ENCODE peak calls at places on chromosomes 1 and 21, in seven cellular contexts. One of them, this sample, is unnamed.

GRCh38 chr1:164692420-164692819 is 133.4 kb downstream of the PBX1 start:
- DNase-seq in NCI-H1694 treated with DMSO at 0.1 percent for 48 hours: no peak
- DNase-seq in choroid plexus epithelial cell: no peak
- DNase-seq in GM03348: no peak
- DNase-seq in ELR: no peak
- DNase-seq in activated CD4-positive, alpha-beta T cell treated with anti-CD3 and anti-CD28 coated beads, Interleukin-2, amount 50 U/mL, for 24 hours: no peak
- DNase-seq in neural progenitor cell: no peak
- DNase-seq in this sample: no peak

GRCh38 chr1:30524840-30525617 is 198.4 kb downstream of the MATN1 start:
- DNase-seq in ELR: no peak
- DNase-seq in neural progenitor cell: no peak
- DNase-seq in GM03348: no peak
- DNase-seq in NCI-H1694 treated with DMSO at 0.1 percent for 48 hours: no peak
- DNase-seq in choroid plexus epithelial cell: no peak
- DNase-seq in activated CD4-positive, alpha-beta T cell treated with anti-CD3 and anti-CD28 coated beads, Interleukin-2, amount 50 U/mL, for 24 hours: no peak
- DNase-seq in this sample: no peak

GRCh38 chr1:232403017-232403714 is 226.8 kb downstream of the SIPA1L2 start:
- DNase-seq in GM03348: no peak
- DNase-seq in choroid plexus epithelial cell: no peak
- DNase-seq in neural progenitor cell: no peak
- DNase-seq in NCI-H1694 treated with DMSO at 0.1 percent for 48 hours: no peak
- DNase-seq in activated CD4-positive, alpha-beta T cell treated with anti-CD3 and anti-CD28 coated beads, Interleukin-2, amount 50 U/mL, for 24 hours: no peak
- DNase-seq in ELR: no peak
- DNase-seq in this sample: no peak

GRCh38 chr21:30881480-30881879 is at the start of gene KRTAP11-1:
- DNase-seq in neural progenitor cell: no peak
- DNase-seq in ELR: no peak
- DNase-seq in GM03348: no peak
- DNase-seq in NCI-H1694 treated with DMSO at 0.1 percent for 48 hours: no peak
- DNase-seq in activated CD4-positive, alpha-beta T cell treated with anti-CD3 and anti-CD28 coated beads, Interleukin-2, amount 50 U/mL, for 24 hours: no peak
- DNase-seq in choroid plexus epithelial cell: no peak
- DNase-seq in this sample: no peak

GRCh38 chr1:83882906-83883305 is 116.0 kb downstream of the TTLL7 start:
- DNase-seq in ELR: peak
- DNase-seq in GM03348: peak
- DNase-seq in neural progenitor cell: peak
- DNase-seq in NCI-H1694 treated with DMSO at 0.1 percent for 48 hours: peak
- DNase-seq in choroid plexus epithelial cell: peak
- DNase-seq in activated CD4-positive, alpha-beta T cell treated with anti-CD3 and anti-CD28 coated beads, Interleukin-2, amount 50 U/mL, for 24 hours: no peak
- DNase-seq in this sample: no peak

GRCh38 chr1:11847667-11848445 is at the start of gene NPPA:
- DNase-seq in choroid plexus epithelial cell: no peak
- DNase-seq in GM03348: peak
- DNase-seq in ELR: no peak
- DNase-seq in neural progenitor cell: no peak
- DNase-seq in activated CD4-positive, alpha-beta T cell treated with anti-CD3 and anti-CD28 coated beads, Interleukin-2, amount 50 U/mL, for 24 hours: no peak
- DNase-seq in NCI-H1694 treated with DMSO at 0.1 percent for 48 hours: peak
- DNase-seq in this sample: no peak

GRCh38 chr1:207454046-207454964 is at the start of gene CR2:
- DNase-seq in neural progenitor cell: peak
- DNase-seq in GM03348: peak
- DNase-seq in NCI-H1694 treated with DMSO at 0.1 percent for 48 hours: no peak
- DNase-seq in ELR: peak
- DNase-seq in activated CD4-positive, alpha-beta T cell treated with anti-CD3 and anti-CD28 coated beads, Interleukin-2, amount 50 U/mL, for 24 hours: peak
- DNase-seq in choroid plexus epithelial cell: peak
- DNase-seq in this sample: peak

GRCh38 chr1:23198373-23198772 is 18.9 kb downstream of the HTR1D start:
- DNase-seq in activated CD4-positive, alpha-beta T cell treated with anti-CD3 and anti-CD28 coated beads, Interleukin-2, amount 50 U/mL, for 24 hours: no peak
- DNase-seq in ELR: peak
- DNase-seq in NCI-H1694 treated with DMSO at 0.1 percent for 48 hours: peak
- DNase-seq in neural progenitor cell: no peak
- DNase-seq in GM03348: peak
- DNase-seq in choroid plexus epithelial cell: peak
- DNase-seq in this sample: no peak

GRCh38 chr1:243246916-243247315 is 8.2 kb downstream of the CEP170 start:
- DNase-seq in neural progenitor cell: no peak
- DNase-seq in activated CD4-positive, alpha-beta T cell treated with anti-CD3 and anti-CD28 coated beads, Interleukin-2, amount 50 U/mL, for 24 hours: no peak
- DNase-seq in GM03348: peak
- DNase-seq in NCI-H1694 treated with DMSO at 0.1 percent for 48 hours: no peak
- DNase-seq in ELR: peak
- DNase-seq in choroid plexus epithelial cell: no peak
- DNase-seq in this sample: no peak

GRCh38 chr1:20233394-20233793 is 47.1 kb upstream of the PLA2G2C start:
- DNase-seq in activated CD4-positive, alpha-beta T cell treated with anti-CD3 and anti-CD28 coated beads, Interleukin-2, amount 50 U/mL, for 24 hours: no peak
- DNase-seq in GM03348: peak
- DNase-seq in neural progenitor cell: peak
- DNase-seq in choroid plexus epithelial cell: peak
- DNase-seq in ELR: peak
- DNase-seq in NCI-H1694 treated with DMSO at 0.1 percent for 48 hours: peak
- DNase-seq in this sample: no peak

GRCh38 chr1:224116131-224116530 is 2.2 kb downstream of the FBXO28 start:
- DNase-seq in choroid plexus epithelial cell: peak
- DNase-seq in neural progenitor cell: peak
- DNase-seq in GM03348: peak
- DNase-seq in activated CD4-positive, alpha-beta T cell treated with anti-CD3 and anti-CD28 coated beads, Interleukin-2, amount 50 U/mL, for 24 hours: no peak
- DNase-seq in ELR: peak
- DNase-seq in NCI-H1694 treated with DMSO at 0.1 percent for 48 hours: peak
- DNase-seq in this sample: no peak

GRCh38 chr1:35737111-35737510 is 18.4 kb upstream of the C1orf216 start:
- DNase-seq in neural progenitor cell: no peak
- DNase-seq in choroid plexus epithelial cell: no peak
- DNase-seq in activated CD4-positive, alpha-beta T cell treated with anti-CD3 and anti-CD28 coated beads, Interleukin-2, amount 50 U/mL, for 24 hours: no peak
- DNase-seq in GM03348: no peak
- DNase-seq in NCI-H1694 treated with DMSO at 0.1 percent for 48 hours: no peak
- DNase-seq in ELR: no peak
- DNase-seq in this sample: no peak

This sample was measured in GM19239.